ENCODE peak calls at places on chromosomes 5 and 9, in nine cellular contexts. G, Q, X, H, B, M, L, C and W are unnamed samples.

GRCh38 chr9:90044263-90044662 is 439.5 kb downstream of the GADD45G start:
- DNase-seq in G (no peak), Q (no peak), X (no peak), H (no peak), B (no peak), M (no peak), L (no peak), C (no peak), W (no peak)

GRCh38 chr9:29213374-29214161 is 1640.3 kb upstream of the C9orf72 start:
- DNase-seq in G (no peak), Q (no peak), X (no peak), H (no peak), B (no peak), M (no peak), L (no peak), C (no peak), W (peak; percentile 30)

GRCh38 chr5:75028090-75028489 is 24.3 kb downstream of the GCNT4 start:
- DNase-seq in G (no peak), Q (no peak), X (no peak), H (no peak), B (no peak), M (no peak), L (no peak), C (no peak), W (no peak)

GRCh38 chr5:60959156-60959555 is 14.2 kb downstream of the NDUFAF2 start:
- DNase-seq in G (peak; percentile 40), Q (no peak), X (no peak), H (no peak), B (no peak), M (no peak), L (no peak), C (no peak), W (peak; percentile 2)

GRCh38 chr9:85038061-85038460 is 368.5 kb downstream of the NTRK2 start:
- DNase-seq in G (no peak), Q (no peak), X (no peak), H (peak; percentile 64), B (no peak), M (no peak), L (no peak), C (no peak), W (no peak)

GRCh38 chr9:72726951-72727350 is 205.5 kb downstream of the TMC1 start:
- DNase-seq in G (no peak), Q (no peak), X (no peak), H (no peak), B (no peak), M (no peak), L (no peak), C (no peak), W (no peak)

GRCh38 chr9:134625361-134626140 is 16.1 kb upstream of the COL5A1 start:
- DNase-seq in G (peak; percentile 50), Q (no peak), X (no peak), H (no peak), B (no peak), M (no peak), L (no peak), C (no peak), W (no peak)

GRCh38 chr5:170166101-170166500 is 60.4 kb downstream of the FOXI1 start:
- DNase-seq in G (no peak), Q (no peak), X (no peak), H (no peak), B (no peak), M (no peak), L (no peak), C (no peak), W (no peak)

GRCh38 chr5:116553366-116553765 is 21.3 kb downstream of the SEMA6A start:
- DNase-seq in G (no peak), Q (no peak), X (no peak), H (no peak), B (no peak), M (no peak), L (no peak), C (no peak), W (no peak)

GRCh38 chr5:73564644-73565165 is 734 bp downstream of the ANKRA2 start:
- DNase-seq in G (no peak), Q (no peak), X (no peak), H (no peak), B (no peak), M (no peak), L (no peak), C (no peak), W (peak; percentile 90)

GRCh38 chr5:178080618-178081410 is 32.5 kb upstream of the N4BP3 start:
- DNase-seq in G (no peak), Q (no peak), X (no peak), H (peak; percentile 39), B (no peak), M (no peak), L (no peak), C (no peak), W (no peak)

GRCh38 chr9:93247892-93248291 is 64.0 kb downstream of the WNK2 start:
- DNase-seq in G (no peak), Q (no peak), X (no peak), H (no peak), B (no peak), M (no peak), L (no peak), C (no peak), W (no peak)

GRCh38 chr5:40717281-40717680 is 37.6 kb downstream of the PTGER4 start:
- DNase-seq in G (peak; percentile 74), Q (no peak), X (no peak), H (no peak), B (no peak), M (no peak), L (no peak), C (no peak), W (no peak)

DNA sequence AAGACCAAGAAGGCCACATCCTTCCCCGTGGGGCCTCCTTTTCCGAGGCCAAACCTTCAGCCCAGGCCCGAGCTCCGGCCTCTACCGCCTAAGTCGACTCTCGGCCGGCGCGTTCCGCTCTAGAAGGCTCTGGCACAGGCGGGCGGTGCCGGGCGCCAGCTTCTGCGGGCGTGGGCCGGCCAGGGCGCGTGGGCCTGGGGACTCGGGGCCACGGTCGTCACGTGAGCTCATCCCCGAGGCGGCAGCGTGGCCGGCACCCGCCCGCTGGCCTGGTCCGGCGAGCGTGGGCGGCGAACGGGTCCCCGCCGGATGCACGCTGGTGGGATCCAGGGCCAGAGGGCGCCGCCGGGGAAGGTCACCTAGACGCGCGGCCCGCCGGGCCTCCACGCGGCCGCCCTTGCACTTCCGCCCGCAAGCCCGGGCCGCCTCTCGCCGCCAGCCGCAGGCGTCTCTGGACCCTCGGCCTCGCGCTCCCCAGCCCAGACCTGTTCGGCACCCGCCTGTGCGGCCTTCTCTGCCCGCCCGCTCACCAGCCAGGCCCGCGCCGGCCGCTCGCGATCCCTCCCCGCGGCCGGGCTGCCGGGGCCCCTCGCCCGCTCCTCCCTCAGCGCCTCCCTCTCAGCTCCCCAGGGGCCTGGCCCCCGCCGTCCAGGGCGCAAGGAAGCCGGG is 684 bp downstream of the VDAC1 start:
- DNase-seq in G (peak; percentile 42), Q (peak; percentile 53), X (peak; percentile 82), H (peak; percentile 53), B (peak; percentile 73), M (no peak), L (peak; percentile 33), C (peak; percentile 60), W (peak; percentile 77)
- TF ChIP-seq POLR2A in G (peak; percentile 66), Q (no peak), X (no peak), H (no peak), B (no peak), M (no peak), L (peak; percentile 11), C (no peak), W (peak; percentile 47)

GRCh38 chr9:70411930-70412677 is 2.4 kb downstream of the KLF9 start:
- DNase-seq in G (peak; percentile 71), Q (peak; percentile 31), X (peak; percentile 89), H (peak; percentile 65), B (peak; percentile 85), M (peak; percentile 31), L (peak; percentile 65), C (peak; percentile 88), W (peak; percentile 82)
- TF ChIP-seq POLR2A in G (peak; percentile 11), Q (no peak), X (peak; percentile 23), H (no peak), B (no peak), M (no peak), L (peak; percentile 50), C (peak; percentile 93), W (peak; percentile 87)

DNA sequence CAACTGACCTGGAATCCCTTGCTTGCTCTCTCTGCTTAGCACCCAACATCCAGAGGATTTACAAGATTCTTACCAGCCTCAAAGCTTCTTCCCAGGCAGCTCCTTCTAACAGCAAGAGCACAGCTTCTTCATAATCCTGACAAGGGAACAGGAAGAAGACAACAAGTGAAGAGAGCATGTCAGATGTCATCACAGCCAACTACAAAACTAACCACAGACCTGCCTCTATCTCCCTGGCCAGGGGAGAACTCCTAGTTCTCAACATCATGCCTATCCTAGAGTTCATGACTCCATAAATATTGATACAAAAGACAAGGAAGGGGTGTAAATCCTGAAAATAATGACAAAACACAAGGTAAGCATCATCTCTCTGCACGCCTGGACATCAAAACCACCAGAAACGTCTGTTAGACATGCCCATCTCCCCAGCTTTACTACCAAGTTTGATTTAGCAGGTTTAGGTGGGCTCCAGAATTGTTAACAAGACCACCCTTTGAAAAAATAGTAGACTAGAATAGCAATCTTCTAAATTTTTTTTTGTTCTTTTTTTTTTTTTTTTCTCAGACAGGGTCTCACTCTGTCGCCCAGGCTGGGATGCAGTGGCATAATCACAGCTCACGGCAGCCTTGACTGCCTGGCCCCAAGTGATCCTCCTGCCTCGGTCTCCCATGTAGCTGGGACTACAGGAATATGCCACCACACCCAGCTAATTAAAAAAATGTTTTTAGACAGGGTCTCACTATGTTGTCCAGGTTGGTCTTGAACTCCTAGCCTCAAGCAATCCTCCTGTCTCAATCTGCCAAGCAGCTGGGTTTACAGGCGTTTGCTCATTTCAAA is 20.2 kb downstream of the ACTL7A start:
- DNase-seq in G (no peak), Q (no peak), X (no peak), H (no peak), B (no peak), M (no peak), L (no peak), C (no peak), W (no peak)
- TF ChIP-seq POLR2A in G (no peak), Q (no peak), X (no peak), H (no peak), B (no peak), M (no peak), L (no peak), C (no peak), W (no peak)

DNA sequence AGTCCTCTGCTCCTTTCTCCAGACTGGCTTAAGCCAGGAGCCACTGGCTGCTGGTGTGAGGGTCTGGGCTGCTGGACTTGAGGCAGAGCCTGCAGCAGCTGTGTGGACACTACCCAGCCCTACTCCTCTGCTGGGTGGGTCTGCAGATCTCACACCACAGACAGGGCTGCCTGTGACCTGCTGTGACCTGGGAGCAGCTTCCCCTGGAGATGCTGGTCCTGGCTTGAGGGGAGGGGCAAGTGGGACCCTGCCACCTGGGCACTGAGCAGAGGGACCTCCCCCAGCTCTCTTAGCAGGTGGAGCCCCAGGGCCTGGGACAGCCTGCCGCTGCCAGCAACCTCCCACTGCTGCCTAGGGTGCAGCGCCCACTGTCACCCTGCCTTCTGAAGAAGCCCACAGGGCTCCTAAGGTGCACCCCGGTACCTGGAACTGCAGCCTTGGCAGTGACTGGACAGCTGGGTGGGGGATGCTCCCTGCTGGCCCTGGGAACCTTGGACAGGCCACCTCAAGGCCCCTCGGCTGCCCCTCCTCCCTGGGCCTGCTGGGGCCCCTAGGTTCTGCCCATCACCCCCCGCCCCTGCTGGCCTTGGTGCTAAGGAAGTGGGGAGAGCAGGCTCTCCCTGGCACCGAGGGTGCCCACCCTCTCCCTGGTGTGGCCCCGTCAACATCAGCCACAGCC is 9.1 kb downstream of the CACFD1 start:
- DNase-seq in G (no peak), Q (no peak), X (no peak), H (no peak), B (no peak), M (no peak), L (no peak), C (no peak), W (no peak)
- TF ChIP-seq POLR2A in G (no peak), Q (no peak), X (no peak), H (no peak), B (no peak), M (no peak), L (no peak), C (no peak), W (no peak)